ENCODE peak calls at places on chromosomes 3 and 15, in six cellular contexts. B, J, C, X, O and P are unnamed samples.

GRCh38 chr15:52257734-52258062 is 37.9 kb downstream of the MYO5C start:
- DNase-seq in J (no peak), B (no peak), O (no peak), X (no peak), C (no peak), P (no peak)

GRCh38 chr3:37912052-37912733 is 50.5 kb downstream of the CTDSPL start:
- DNase-seq in O (no peak), J (no peak), C (no peak), X (no peak), B (no peak), P (no peak)

GRCh38 chr3:178618907-178619306 is 82.7 kb downstream of the KCNMB2 start:
- DNase-seq in B (no peak), O (no peak), X (no peak), J (no peak), C (no peak), P (no peak)

GRCh38 chr3:55203486-55204010 is 275.7 kb upstream of the LRTM1 start:
- DNase-seq in X (no peak), J (no peak), B (no peak), C (no peak), O (no peak), P (no peak)

GRCh38 chr3:65669163-65669875 is 369.4 kb downstream of the MAGI1 start:
- DNase-seq in C (no peak), B (no peak), J (no peak), X (peak; percentile 81), O (peak; percentile 18), P (no peak)

GRCh38 chr3:187741403-187742350 is 3.6 kb downstream of the BCL6 start:
- DNase-seq in C (peak; percentile 40), X (peak; percentile 76), J (no peak), B (no peak), O (peak; percentile 86), P (peak; percentile 61)

GRCh38 chr3:52128118-52128683 is 26.0 kb downstream of the POC1A start:
- DNase-seq in B (no peak), C (peak; percentile 76), J (no peak), O (peak; percentile 92), X (peak; percentile 84), P (peak; percentile 17)

GRCh38 chr3:20080956-20081554 is 40.8 kb downstream of the KAT2B start:
- DNase-seq in C (peak; percentile 50), B (peak; percentile 56), O (peak; percentile 63), X (peak; percentile 40), J (no peak), P (no peak)

GRCh38 chr15:44246521-44247268 is 41.8 kb upstream of the GOLM2 start:
- DNase-seq in X (no peak), O (no peak), C (no peak), B (no peak), J (no peak), P (no peak)

GRCh38 chr15:33358303-33358702 is 47.5 kb downstream of the RYR3 start:
- DNase-seq in X (no peak), O (no peak), J (no peak), B (no peak), C (no peak), P (no peak)

GRCh38 chr3:124631727-124632126 is 98.5 kb upstream of the UMPS start:
- DNase-seq in O (no peak), B (no peak), C (no peak), J (no peak), X (no peak), P (no peak)

GRCh38 chr3:128438488-128439072 is 28.1 kb downstream of the DNAJB8 start:
- DNase-seq in B (no peak), O (peak; percentile 54), C (peak; percentile 41), J (no peak), X (no peak), P (no peak)

GRCh38 chr15:83775738-83776137 is 121.8 kb downstream of the ADAMTSL3 start:
- DNase-seq in C (no peak), B (no peak), J (no peak), O (no peak), X (no peak), P (no peak)

GRCh38 chr3:16841906-16842709 is 42.6 kb upstream of the PLCL2 start:
- DNase-seq in B (peak; percentile 83), O (no peak), C (no peak), J (no peak), X (no peak), P (no peak)

GRCh38 chr3:127053026-127053425 is 70.1 kb downstream of the PLXNA1 start:
- DNase-seq in X (no peak), C (no peak), J (no peak), B (no peak), O (no peak), P (no peak)

GRCh38 chr3:58037141-58037910 is 29.1 kb downstream of the FLNB start:
- DNase-seq in X (no peak), J (no peak), O (no peak), C (no peak), B (no peak), P (peak; percentile 56)

GRCh38 chr3:13096356-13096755 is 23.1 kb upstream of the IQSEC1 start:
- DNase-seq in C (no peak), J (no peak), B (no peak), O (no peak), X (no peak), P (no peak)

GRCh38 chr15:89993344-89993743 is 7.8 kb upstream of the ZNF710 start:
- DNase-seq in X (no peak), B (no peak), O (no peak), J (no peak), C (no peak), P (no peak)

DNA sequence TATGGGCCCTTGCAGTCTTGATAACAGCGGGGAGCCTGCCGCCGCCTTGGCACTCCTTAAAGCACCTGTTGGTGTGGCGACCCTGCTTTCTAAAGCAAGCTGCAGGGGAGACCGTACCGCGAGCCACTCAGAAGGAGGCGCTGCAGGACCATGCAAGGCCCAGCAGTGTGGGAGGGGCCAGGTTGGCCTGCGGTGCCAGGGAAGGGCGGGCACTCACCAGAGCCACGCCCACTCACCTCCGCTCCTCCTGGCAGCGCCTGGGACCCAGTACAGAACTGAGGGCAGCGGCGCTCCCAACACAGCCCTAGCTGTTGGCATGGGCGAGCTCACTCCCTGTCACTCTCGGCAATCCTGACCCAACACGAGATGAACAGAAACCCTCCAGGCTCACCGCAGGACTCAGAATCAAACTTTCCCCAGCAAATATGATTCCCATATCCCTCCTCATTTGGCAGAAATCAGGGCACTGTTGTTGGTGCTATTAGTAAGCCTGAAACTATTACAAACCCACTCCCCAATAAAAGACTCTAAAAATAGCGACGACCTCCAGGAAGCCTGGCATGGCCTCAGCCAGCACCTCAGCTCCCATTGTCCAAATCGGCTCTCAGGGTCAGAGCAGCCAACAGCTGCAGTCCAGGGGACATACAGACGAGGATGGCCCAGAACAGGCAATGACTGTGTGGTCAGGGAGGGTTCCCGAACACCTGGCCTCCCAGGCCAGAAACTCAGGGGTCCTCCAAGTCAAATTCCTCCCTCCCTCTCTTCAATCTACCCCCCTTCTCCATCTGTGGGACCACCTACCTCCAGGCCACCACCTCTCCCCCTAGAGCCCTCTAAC is 77.2 kb downstream of the TBC1D2B start:
- DNase-seq in B (no peak), J (peak; percentile 85), X (peak; percentile 62), C (peak; percentile 80), O (peak; percentile 46), P (peak; percentile 73)
- TF ChIP-seq JUND in B (no peak), J (no peak), X (no peak), C (no peak), O (no peak), P (no peak)

GRCh38 chr3:184142199-184142598 is 7.0 kb downstream of the EIF2B5 start:
- DNase-seq in B (no peak), J (no peak), X (no peak), C (no peak), O (no peak), P (no peak)

GRCh38 chr3:184135911-184136260 is 728 bp downstream of the EIF2B5 start:
- DNase-seq in J (no peak), O (no peak), C (no peak), B (no peak), X (no peak), P (no peak)

GRCh38 chr3:184144505-184144904 is 9.3 kb downstream of the EIF2B5 start:
- DNase-seq in C (no peak), B (no peak), X (no peak), J (no peak), O (no peak), P (no peak)

GRCh38 chr3:184143327-184143726 is 8.2 kb downstream of the EIF2B5 start:
- DNase-seq in X (no peak), J (no peak), C (no peak), O (no peak), B (no peak), P (no peak)

DNA sequence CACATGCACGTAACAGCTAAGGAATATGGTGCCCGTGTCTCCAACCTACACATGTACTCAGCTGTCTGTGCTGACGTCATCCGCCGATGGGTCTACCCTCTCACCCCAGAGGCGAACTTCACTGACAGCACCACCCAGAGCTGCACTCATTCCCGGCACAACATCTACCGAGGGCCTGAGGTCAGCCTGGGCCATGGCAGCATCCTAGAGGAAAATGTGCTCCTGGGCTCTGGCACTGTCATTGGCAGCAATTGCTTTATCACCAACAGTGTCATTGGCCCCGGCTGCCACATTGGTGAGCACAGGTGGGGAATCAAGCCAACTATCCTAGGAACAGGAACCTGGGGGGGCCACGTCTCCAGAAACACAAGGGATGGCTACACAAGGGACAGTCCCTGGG is 5.3 kb downstream of the EIF2B5 start:
- DNase-seq in J (no peak), X (no peak), C (no peak), B (no peak), O (no peak), P (no peak)
- TF ChIP-seq JUND in J (no peak), X (no peak), C (no peak), B (no peak), O (no peak), P (no peak)

DNA sequence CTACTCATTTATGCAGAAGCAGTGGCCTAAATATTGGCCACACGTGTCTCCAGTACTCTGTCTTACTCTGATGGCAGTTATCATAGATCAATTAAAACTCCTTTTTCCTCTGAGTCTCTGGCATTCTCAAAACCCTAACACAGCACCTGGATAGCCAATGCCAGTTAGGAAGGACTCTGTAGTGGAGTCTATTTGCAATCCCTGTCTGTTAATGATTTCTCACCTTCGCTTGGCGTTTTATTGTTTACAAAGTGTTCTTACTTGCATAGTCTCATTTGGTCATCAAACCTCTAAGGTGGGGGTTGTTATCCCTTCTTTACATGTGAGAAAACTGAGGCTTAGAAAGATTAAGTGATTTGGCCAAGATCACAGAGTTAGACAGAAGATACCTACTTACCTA is 258.8 kb downstream of the IL5RA start:
- DNase-seq in C (no peak), O (no peak), J (no peak), X (no peak), B (no peak), P (no peak)
- TF ChIP-seq JUND in C (no peak), O (no peak), J (no peak), X (no peak), B (no peak), P (no peak)

GRCh38 chr3:156682963-156683362 is 8.6 kb downstream of the TIPARP start:
- DNase-seq in B (no peak), X (no peak), C (no peak), O (no peak), J (no peak), P (no peak)

GRCh38 chr3:156687023-156687422 is 12.6 kb downstream of the TIPARP start:
- DNase-seq in C (no peak), X (no peak), J (no peak), O (no peak), B (no peak), P (no peak)

GRCh38 chr3:156685198-156685597 is 10.8 kb downstream of the TIPARP start:
- DNase-seq in O (no peak), J (no peak), X (no peak), C (no peak), B (no peak), P (no peak)

GRCh38 chr3:156688849-156689452 is 14.6 kb downstream of the TIPARP start:
- DNase-seq in C (no peak), X (no peak), J (no peak), O (no peak), B (no peak), P (no peak)

GRCh38 chr3:156685752-156686151 is 11.4 kb downstream of the TIPARP start:
- DNase-seq in B (no peak), J (no peak), O (no peak), X (no peak), C (no peak), P (no peak)
- TF ChIP-seq JUND in B (no peak), J (no peak), O (no peak), X (no peak), C (no peak), P (no peak)